ENCODE peak calls at places on chromosomes 11 and 22, in four cellular contexts. One of them, this sample, is unnamed.

GRCh38 chr11:2393941-2394817 is 6.4 kb upstream of the TSSC4 start:
- DNase-seq in A549: no peak
- DNase-seq in transverse colon: no peak
- DNase-seq in left lung: no peak
- DNase-seq in this sample: no peak

GRCh38 chr11:20597924-20598484 is 1.4 kb upstream of the SLC6A5 start:
- DNase-seq in transverse colon: no peak
- DNase-seq in A549: no peak
- DNase-seq in left lung: no peak
- DNase-seq in this sample: no peak

GRCh38 chr11:111918390-111919256 is at the start of gene C11orf52:
- DNase-seq in transverse colon: peak; percentile 81
- DNase-seq in A549: no peak
- DNase-seq in left lung: peak; percentile 75
- DNase-seq in this sample: no peak

GRCh38 chr22:47798229-47798628 is 1035.8 kb downstream of the TBC1D22A start:
- DNase-seq in transverse colon: no peak
- DNase-seq in left lung: no peak
- DNase-seq in A549: no peak
- DNase-seq in this sample: no peak

GRCh38 chr11:60500276-60500935 is 7.8 kb downstream of the MS4A12 start:
- DNase-seq in left lung: no peak
- DNase-seq in transverse colon: no peak
- DNase-seq in A549: no peak
- DNase-seq in this sample: no peak

GRCh38 chr11:102955624-102956023 is at the start of gene MMP13:
- DNase-seq in transverse colon: no peak
- DNase-seq in A549: no peak
- DNase-seq in left lung: no peak
- DNase-seq in this sample: no peak

GRCh38 chr11:64863381-64864060 is 14.9 kb downstream of the EHD1 start:
- DNase-seq in A549: no peak
- DNase-seq in transverse colon: no peak
- DNase-seq in left lung: no peak
- DNase-seq in this sample: no peak

GRCh38 chr11:67006029-67006884 is 16.7 kb upstream of the SYT12 start:
- DNase-seq in left lung: no peak
- DNase-seq in A549: peak; percentile 92
- DNase-seq in transverse colon: no peak
- DNase-seq in this sample: no peak

GRCh38 chr11:80297808-80298460 is 857.1 kb upstream of the TENM4 start:
- DNase-seq in A549: peak; percentile 13
- DNase-seq in left lung: no peak
- DNase-seq in transverse colon: no peak
- DNase-seq in this sample: peak; percentile 15

GRCh38 chr11:7635137-7635536 is 38.2 kb downstream of the CYB5R2 start:
- DNase-seq in left lung: no peak
- DNase-seq in A549: no peak
- DNase-seq in transverse colon: no peak
- DNase-seq in this sample: no peak

GRCh38 chr11:76209956-76210885 is 3.9 kb upstream of the WNT11 start:
- DNase-seq in A549: peak; percentile 52
- DNase-seq in left lung: peak; percentile 77
- DNase-seq in transverse colon: peak; percentile 69
- DNase-seq in this sample: no peak

GRCh38 chr22:38811241-38811640 is 17.3 kb upstream of the DNAL4 start:
- DNase-seq in A549: no peak
- DNase-seq in left lung: no peak
- DNase-seq in transverse colon: no peak
- DNase-seq in this sample: no peak

GRCh38 chr11:13429836-13430235 is 33.2 kb downstream of the BTBD10 start:
- DNase-seq in left lung: no peak
- DNase-seq in A549: no peak
- DNase-seq in transverse colon: no peak
- DNase-seq in this sample: no peak

GRCh38 chr11:73980001-73980960 is 2.4 kb downstream of the UCP2 start:
- DNase-seq in left lung: peak; percentile 71
- DNase-seq in A549: no peak
- DNase-seq in transverse colon: peak; percentile 83
- DNase-seq in this sample: no peak

GRCh38 chr11:111512296-111513239 is at the start of gene BTG4:
- DNase-seq in left lung: no peak
- DNase-seq in A549: peak; percentile 31
- DNase-seq in transverse colon: peak; percentile 8
- DNase-seq in this sample: no peak

GRCh38 chr11:2523821-2524391 is 79.1 kb downstream of the KCNQ1 start:
- DNase-seq in transverse colon: peak; percentile 3
- DNase-seq in A549: no peak
- DNase-seq in left lung: peak; percentile 26
- DNase-seq in this sample: no peak

GRCh38 chr22:50473855-50474671 is 772 bp downstream of the SBF1 start:
- DNase-seq in left lung: no peak
- DNase-seq in transverse colon: peak; percentile 44
- DNase-seq in A549: no peak
- DNase-seq in this sample: peak; percentile 20

GRCh38 chr22:50471962-50472361 is 2.9 kb downstream of the SBF1 start:
- DNase-seq in left lung: no peak
- DNase-seq in A549: no peak
- DNase-seq in transverse colon: no peak
- DNase-seq in this sample: no peak

GRCh38 chr22:50471197-50471847 is 3.5 kb downstream of the SBF1 start:
- DNase-seq in transverse colon: no peak
- DNase-seq in left lung: no peak
- DNase-seq in A549: no peak
- DNase-seq in this sample: no peak

GRCh38 chr22:50474711-50475651 is at the start of gene SBF1:
- DNase-seq in left lung: peak; percentile 94
- DNase-seq in transverse colon: peak; percentile 94
- DNase-seq in A549: peak; percentile 82
- DNase-seq in this sample: peak; percentile 48

DNA sequence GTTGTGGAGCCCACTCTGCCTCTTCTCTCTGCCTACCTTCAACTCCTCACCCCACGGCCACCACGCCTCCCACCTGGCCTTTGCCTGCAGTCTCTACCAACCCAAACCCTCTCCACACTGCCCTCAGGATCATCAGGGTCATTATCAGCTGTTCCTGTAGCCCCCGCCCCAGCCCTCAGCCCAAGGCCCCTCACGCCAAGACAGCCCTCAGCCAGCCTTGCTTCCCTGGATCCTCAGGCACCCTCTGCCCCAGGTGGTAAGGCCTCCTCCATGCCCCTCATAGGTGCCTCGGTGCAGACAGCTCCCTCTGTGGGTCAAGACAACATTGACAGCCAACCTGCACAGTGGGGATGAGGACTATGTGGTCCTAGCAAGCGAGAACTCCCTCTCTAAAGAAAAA is 1.7 kb downstream of the SBF1 start:
- DNase-seq in A549: peak; percentile 41
- DNase-seq in left lung: no peak
- DNase-seq in transverse colon: peak; percentile 41
- DNase-seq in this sample: no peak
- H3K4me3 ChIP-seq in A549: no peak overlapping the region
- H3K4me3 ChIP-seq in left lung: peak overlapping the region; percentile 89
- H3K4me3 ChIP-seq in transverse colon: no peak overlapping the region
- H3K4me3 ChIP-seq in this sample: peak overlapping the region; percentile 69

GRCh38 chr22:20037419-20037818 is 16.5 kb downstream of the TANGO2 start:
- DNase-seq in transverse colon: no peak
- DNase-seq in A549: no peak
- DNase-seq in left lung: no peak
- DNase-seq in this sample: no peak
- TF ChIP-seq CTCF in transverse colon: no peak
- TF ChIP-seq CTCF in A549: no peak
- TF ChIP-seq CTCF in left lung: no peak
- TF ChIP-seq CTCF in this sample: no peak

DNA sequence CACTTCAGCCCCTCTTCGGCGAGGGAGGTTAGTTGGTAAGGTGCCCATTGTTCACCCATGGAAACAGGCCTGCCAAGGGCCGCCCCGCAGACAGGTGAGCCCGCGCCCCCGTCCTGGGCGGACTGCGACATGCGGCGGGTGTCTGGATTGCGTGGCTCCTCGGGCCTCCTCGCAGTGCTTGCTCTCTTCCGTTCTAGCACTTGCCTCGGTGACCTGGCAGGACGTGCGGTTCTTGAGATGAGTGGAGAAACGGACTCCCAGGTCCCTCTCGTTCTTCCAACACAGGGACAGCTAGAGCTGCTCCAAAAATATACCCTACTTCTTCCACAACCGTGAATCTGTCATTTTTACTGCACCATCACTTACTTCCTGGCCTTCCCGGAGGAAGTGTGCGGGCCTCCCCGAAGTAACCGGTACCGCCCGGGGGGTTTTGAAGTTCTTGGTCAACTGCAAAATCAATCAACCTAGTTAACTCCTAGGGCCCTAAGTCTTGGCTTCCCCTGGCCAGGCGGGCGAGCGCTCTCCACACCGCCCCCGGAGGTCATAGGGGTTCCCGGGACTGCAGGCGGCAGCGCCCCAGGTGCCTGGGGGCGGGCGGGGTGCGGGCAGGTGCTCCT is 745 bp upstream of the ZBTB44 start:
- DNase-seq in transverse colon: peak; percentile 50
- DNase-seq in A549: no peak
- DNase-seq in left lung: peak; percentile 56
- DNase-seq in this sample: no peak
- H3K27ac ChIP-seq in transverse colon: peak overlapping the region; percentile 96
- H3K27ac ChIP-seq in A549: peak overlapping the region; percentile 99
- H3K27ac ChIP-seq in left lung: peak overlapping the region; percentile 94
- H3K27ac ChIP-seq in this sample: no peak overlapping the region

GRCh38 chr11:118251858-118252652 is at the start of gene MPZL3:
- DNase-seq in left lung: peak; percentile 88
- DNase-seq in transverse colon: peak; percentile 95
- DNase-seq in A549: peak; percentile 86
- DNase-seq in this sample: no peak

GRCh38 chr11:118247041-118247440 is 5.1 kb downstream of the MPZL3 start:
- DNase-seq in left lung: no peak
- DNase-seq in A549: no peak
- DNase-seq in transverse colon: no peak
- DNase-seq in this sample: no peak

GRCh38 chr11:118258410-118258809 is 5.7 kb downstream of the MPZL2 start:
- DNase-seq in A549: no peak
- DNase-seq in transverse colon: no peak
- DNase-seq in left lung: no peak
- DNase-seq in this sample: no peak

GRCh38 chr11:118252688-118253087 is 523 bp upstream of the MPZL3 start:
- DNase-seq in transverse colon: no peak
- DNase-seq in A549: no peak
- DNase-seq in left lung: no peak
- DNase-seq in this sample: no peak
- H3K4me3 ChIP-seq in transverse colon: no peak overlapping the region
- H3K4me3 ChIP-seq in A549: peak overlapping the region; percentile 90
- H3K4me3 ChIP-seq in left lung: peak overlapping the region; percentile 55
- H3K4me3 ChIP-seq in this sample: no peak overlapping the region

GRCh38 chr11:109867784-109868183 is 225.4 kb upstream of the ZC3H12C start:
- DNase-seq in A549: no peak
- DNase-seq in transverse colon: no peak
- DNase-seq in left lung: no peak
- DNase-seq in this sample: no peak

GRCh38 chr11:109864161-109864661 is 229.0 kb upstream of the ZC3H12C start:
- DNase-seq in A549: no peak
- DNase-seq in transverse colon: no peak
- DNase-seq in left lung: no peak
- DNase-seq in this sample: no peak

GRCh38 chr11:109862808-109863207 is 230.4 kb upstream of the ZC3H12C start:
- DNase-seq in transverse colon: no peak
- DNase-seq in A549: no peak
- DNase-seq in left lung: no peak
- DNase-seq in this sample: no peak

GRCh38 chr11:109864834-109865557 is 228.2 kb upstream of the ZC3H12C start:
- DNase-seq in transverse colon: no peak
- DNase-seq in A549: no peak
- DNase-seq in left lung: no peak
- DNase-seq in this sample: peak; percentile 26

DNA sequence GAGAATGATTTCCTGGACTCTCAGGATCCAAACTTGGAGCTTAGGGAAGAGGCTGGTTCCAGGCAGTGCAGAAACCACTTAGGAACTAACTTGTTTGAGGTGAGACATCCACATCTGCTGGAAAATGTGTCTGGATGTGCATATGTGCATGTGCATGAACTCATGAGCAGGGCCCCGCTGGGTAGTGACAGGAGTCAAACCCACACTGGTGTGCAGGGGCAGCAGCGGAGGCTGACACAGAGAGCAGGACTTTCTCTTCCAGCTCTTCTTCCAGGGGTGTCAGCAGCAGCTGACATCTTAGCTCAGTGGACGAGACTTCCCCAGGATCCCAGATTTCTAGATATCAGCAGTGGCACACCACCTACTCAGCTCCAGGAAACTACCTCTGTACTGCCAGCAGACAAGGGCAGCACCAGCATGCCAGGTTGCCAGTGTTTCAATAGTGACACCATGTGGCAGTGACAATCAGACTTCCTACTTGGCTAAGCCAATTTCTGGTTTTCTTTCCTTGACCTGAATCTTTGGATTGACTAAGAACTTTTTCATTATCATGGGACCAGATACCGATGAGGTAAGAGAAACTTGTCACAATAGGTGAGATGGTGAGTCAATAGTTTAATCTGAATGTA is 227.5 kb upstream of the ZC3H12C start:
- DNase-seq in A549: peak; percentile 24
- DNase-seq in transverse colon: no peak
- DNase-seq in left lung: no peak
- DNase-seq in this sample: no peak
- TF ChIP-seq CTCF in A549: peak; percentile 32
- TF ChIP-seq CTCF in transverse colon: no peak
- TF ChIP-seq CTCF in left lung: no peak
- TF ChIP-seq CTCF in this sample: no peak

This sample was measured in AG04450.